ENCODE peak calls at places on chromosomes 16 and 17, in five cellular contexts. One of them, this sample, is unnamed.

GRCh38 chr16:79715088-79715487 is 114.6 kb upstream of the MAF start:
- DNase-seq in HTR-8/SVneo: no peak
- DNase-seq in upper lobe of right lung: no peak
- DNase-seq in NCI-H1092: no peak
- DNase-seq in aorta: no peak
- DNase-seq in this sample: no peak

GRCh38 chr17:28406478-28406824 is 439 bp upstream of the SLC46A1 start:
- DNase-seq in aorta: no peak
- DNase-seq in upper lobe of right lung: peak
- DNase-seq in HTR-8/SVneo: no peak
- DNase-seq in NCI-H1092: no peak
- DNase-seq in this sample: no peak

GRCh38 chr17:50919321-50920040 is 53.3 kb upstream of the TOB1 start:
- DNase-seq in HTR-8/SVneo: no peak
- DNase-seq in aorta: peak
- DNase-seq in NCI-H1092: peak
- DNase-seq in upper lobe of right lung: peak
- DNase-seq in this sample: peak

GRCh38 chr16:55711959-55712876 is 56.4 kb downstream of the SLC6A2 start:
- DNase-seq in NCI-H1092: peak
- DNase-seq in upper lobe of right lung: peak
- DNase-seq in aorta: peak
- DNase-seq in HTR-8/SVneo: peak
- DNase-seq in this sample: peak

GRCh38 chr17:82861393-82861775 is 21.6 kb upstream of the ZNF750 start:
- DNase-seq in HTR-8/SVneo: no peak
- DNase-seq in NCI-H1092: no peak
- DNase-seq in upper lobe of right lung: no peak
- DNase-seq in aorta: no peak
- DNase-seq in this sample: no peak

GRCh38 chr17:75060434-75061054 is 13.5 kb downstream of the KCTD2 start:
- DNase-seq in NCI-H1092: no peak
- DNase-seq in aorta: no peak
- DNase-seq in HTR-8/SVneo: no peak
- DNase-seq in upper lobe of right lung: no peak
- DNase-seq in this sample: no peak

GRCh38 chr17:69423450-69423849 is 9.0 kb downstream of the MAP2K6 start:
- DNase-seq in NCI-H1092: no peak
- DNase-seq in aorta: no peak
- DNase-seq in HTR-8/SVneo: no peak
- DNase-seq in upper lobe of right lung: no peak
- DNase-seq in this sample: peak

GRCh38 chr17:42270596-42270995 is 5.6 kb downstream of the STAT5B start:
- DNase-seq in NCI-H1092: no peak
- DNase-seq in HTR-8/SVneo: no peak
- DNase-seq in upper lobe of right lung: no peak
- DNase-seq in aorta: no peak
- DNase-seq in this sample: no peak

GRCh38 chr16:31064882-31065461 is 9.1 kb downstream of the ZNF668 start:
- DNase-seq in HTR-8/SVneo: peak
- DNase-seq in NCI-H1092: no peak
- DNase-seq in upper lobe of right lung: no peak
- DNase-seq in aorta: peak
- DNase-seq in this sample: peak

GRCh38 chr17:29628619-29629018 is 5.9 kb upstream of the CORO6 start:
- DNase-seq in HTR-8/SVneo: no peak
- DNase-seq in NCI-H1092: no peak
- DNase-seq in aorta: no peak
- DNase-seq in upper lobe of right lung: no peak
- DNase-seq in this sample: no peak

GRCh38 chr17:78257810-78258322 is 26.4 kb downstream of the TMEM235 start:
- DNase-seq in HTR-8/SVneo: no peak
- DNase-seq in aorta: peak
- DNase-seq in upper lobe of right lung: peak
- DNase-seq in NCI-H1092: no peak
- DNase-seq in this sample: no peak

GRCh38 chr17:40561871-40562611 is 3.2 kb downstream of the CCR7 start:
- DNase-seq in NCI-H1092: no peak
- DNase-seq in upper lobe of right lung: peak
- DNase-seq in HTR-8/SVneo: no peak
- DNase-seq in aorta: peak
- DNase-seq in this sample: no peak

GRCh38 chr17:36598951-36599401 is 2.4 kb upstream of the MRM1 start:
- DNase-seq in aorta: no peak
- DNase-seq in NCI-H1092: no peak
- DNase-seq in HTR-8/SVneo: no peak
- DNase-seq in upper lobe of right lung: peak
- DNase-seq in this sample: no peak

GRCh38 chr17:50396261-50397110 is 837 bp downstream of the LRRC59 start:
- DNase-seq in upper lobe of right lung: peak
- DNase-seq in NCI-H1092: no peak
- DNase-seq in HTR-8/SVneo: peak
- DNase-seq in aorta: peak
- DNase-seq in this sample: peak

GRCh38 chr16:58399718-58400633 is 7.7 kb downstream of the GINS3 start:
- DNase-seq in NCI-H1092: no peak
- DNase-seq in aorta: no peak
- DNase-seq in HTR-8/SVneo: no peak
- DNase-seq in upper lobe of right lung: no peak
- DNase-seq in this sample: no peak

GRCh38 chr17:15920758-15921239 is 24.1 kb upstream of the ADORA2B start:
- DNase-seq in upper lobe of right lung: no peak
- DNase-seq in aorta: no peak
- DNase-seq in NCI-H1092: no peak
- DNase-seq in HTR-8/SVneo: peak
- DNase-seq in this sample: peak

GRCh38 chr17:40350410-40351184 is 13.9 kb downstream of the GJD3 start:
- DNase-seq in aorta: peak
- DNase-seq in NCI-H1092: peak
- DNase-seq in HTR-8/SVneo: no peak
- DNase-seq in upper lobe of right lung: no peak
- DNase-seq in this sample: peak

GRCh38 chr17:45298546-45299285 is 18.1 kb downstream of the MAP3K14 start:
- DNase-seq in upper lobe of right lung: no peak
- DNase-seq in NCI-H1092: no peak
- DNase-seq in HTR-8/SVneo: no peak
- DNase-seq in aorta: no peak
- DNase-seq in this sample: no peak

GRCh38 chr17:5508855-5509254 is 22.5 kb downstream of the MIS12 start:
- DNase-seq in NCI-H1092: peak
- DNase-seq in aorta: no peak
- DNase-seq in upper lobe of right lung: no peak
- DNase-seq in HTR-8/SVneo: no peak
- DNase-seq in this sample: no peak

GRCh38 chr17:19538095-19539039 is 4.7 kb downstream of the SLC47A1 start:
- DNase-seq in NCI-H1092: no peak
- DNase-seq in HTR-8/SVneo: no peak
- DNase-seq in aorta: no peak
- DNase-seq in upper lobe of right lung: peak
- DNase-seq in this sample: no peak

GRCh38 chr17:9158545-9159452 is 137.5 kb downstream of the NTN1 start:
- DNase-seq in HTR-8/SVneo: no peak
- DNase-seq in aorta: no peak
- DNase-seq in NCI-H1092: no peak
- DNase-seq in upper lobe of right lung: no peak
- DNase-seq in this sample: no peak

GRCh38 chr16:75038036-75038959 is 39.5 kb downstream of the ZNRF1 start:
- DNase-seq in HTR-8/SVneo: no peak
- DNase-seq in aorta: no peak
- DNase-seq in upper lobe of right lung: no peak
- DNase-seq in NCI-H1092: no peak
- DNase-seq in this sample: no peak

GRCh38 chr17:42361781-42362186 is 26.5 kb downstream of the STAT3 start:
- DNase-seq in aorta: no peak
- DNase-seq in upper lobe of right lung: no peak
- DNase-seq in NCI-H1092: no peak
- DNase-seq in HTR-8/SVneo: no peak
- DNase-seq in this sample: no peak

GRCh38 chr17:31877911-31878702 is 19.1 kb upstream of the COPRS start:
- DNase-seq in aorta: peak
- DNase-seq in NCI-H1092: no peak
- DNase-seq in HTR-8/SVneo: no peak
- DNase-seq in upper lobe of right lung: no peak
- DNase-seq in this sample: no peak

GRCh38 chr16:61797296-61797695 is 238.9 kb downstream of the CDH8 start:
- DNase-seq in aorta: no peak
- DNase-seq in HTR-8/SVneo: no peak
- DNase-seq in upper lobe of right lung: no peak
- DNase-seq in NCI-H1092: no peak
- DNase-seq in this sample: no peak